ENCODE peak calls at places on chromosomes 12 and 14, in ten cellular contexts. Q is fibroblast of lung; E is iPS DF 6.9; O is stimulated activated CD8-positive, alpha-beta memory T cell treated with anti-CD3 and anti-CD28 coated beads, Interleukin-4, amount 100 ng/mL, for 4 hours; S is nephron progenitor cell; I is KG1; M is activated T-helper 2 cell treated with anti-CD3 and anti-CD28 coated beads, Interferon-gamma antibody, Interleukin-2, Interleukin-4, amounts not matched to agents 10 μg/mL and 5 μg/mL and 100 μg/mL, durations not matched to agents 14 hours and 24 hours and 36 hours; V is AG09319; J is sciatic nerve; Y is gastrocnemius medialis. G is an unnamed sample.

GRCh38 chr14:70188608-70189540 is at the start of gene SLC8A3:
- DNase-seq in M (peak), O (no peak), V (peak), E (no peak), J (no peak), Y (peak), I (peak), S (peak), Q (peak), G (peak)

GRCh38 chr12:50926415-50926814 is 25.9 kb upstream of the HIGD1C start:
- DNase-seq in S (no peak), I (no peak), V (no peak), Q (no peak), J (no peak), M (no peak), O (no peak), Y (no peak), E (no peak), G (peak)

GRCh38 chr12:42741771-42742510 is 152.4 kb upstream of the PRICKLE1 start:
- DNase-seq in E (no peak), M (no peak), J (no peak), Q (peak), Y (no peak), I (no peak), V (no peak), O (no peak), S (no peak), G (no peak)

GRCh38 chr12:57165741-57166140 is 18.3 kb upstream of the LRP1-AS start:
- DNase-seq in M (no peak), Q (peak), E (no peak), V (no peak), J (no peak), Y (no peak), I (no peak), O (no peak), S (no peak), G (no peak)

GRCh38 chr14:90740081-90740480 is 76.1 kb downstream of the TTC7B start:
- DNase-seq in I (no peak), O (no peak), J (no peak), V (no peak), Q (no peak), S (no peak), E (no peak), M (no peak), Y (no peak), G (no peak)

GRCh38 chr14:99231181-99231849 is 40.7 kb downstream of the BCL11B start:
- DNase-seq in Y (no peak), E (no peak), V (no peak), I (no peak), S (peak), M (no peak), J (no peak), Q (no peak), O (no peak), G (no peak)

GRCh38 chr14:70707138-70708038 is 65.7 kb downstream of the TTC9 start:
- DNase-seq in Y (no peak), E (no peak), I (no peak), M (no peak), Q (peak), J (no peak), V (no peak), O (no peak), S (no peak), G (no peak)

GRCh38 chr14:91417134-91417982 is at the start of gene CCDC88C:
- DNase-seq in M (peak), O (peak), E (no peak), Y (no peak), J (no peak), Q (peak), I (peak), S (peak), V (no peak), G (peak)

GRCh38 chr14:75864352-75864751 is 117.4 kb downstream of the TGFB3 start:
- DNase-seq in M (no peak), J (no peak), E (no peak), O (no peak), Q (peak), S (no peak), V (no peak), Y (no peak), I (no peak), G (no peak)

GRCh38 chr12:58966939-58967338 is 46.6 kb upstream of the LRIG3 start:
- DNase-seq in I (no peak), V (no peak), Q (peak), M (no peak), O (no peak), E (no peak), Y (no peak), J (no peak), S (no peak), G (no peak)

GRCh38 chr12:130683811-130684210 is 32.3 kb downstream of the RIMBP2 start:
- DNase-seq in Y (no peak), Q (no peak), J (no peak), V (no peak), O (no peak), E (no peak), I (no peak), M (no peak), S (no peak), G (no peak)

GRCh38 chr12:75245108-75245507 is 35.5 kb upstream of the KCNC2 start:
- DNase-seq in M (no peak), O (no peak), S (no peak), J (no peak), I (no peak), Y (no peak), Q (no peak), V (no peak), E (no peak), G (no peak)

GRCh38 chr14:77458249-77458950 is 507 bp downstream of the AHSA1 start:
- DNase-seq in I (peak), M (peak), S (peak), V (no peak), Y (no peak), J (no peak), E (no peak), Q (peak), O (no peak), G (peak)

GRCh38 chr12:88185988-88186387 is 43.9 kb downstream of the TMTC3 start:
- DNase-seq in V (no peak), E (no peak), I (no peak), O (no peak), Q (peak), Y (no peak), S (no peak), J (no peak), M (no peak), G (no peak)

GRCh38 chr12:117622087-117622486 is 260.7 kb upstream of the NOS1 start:
- DNase-seq in J (no peak), V (no peak), O (no peak), Q (no peak), M (no peak), E (no peak), Y (no peak), I (no peak), S (no peak), G (no peak)